ENCODE peak calls at places on chromosomes 5 and 9, in five cellular contexts. One of them, this sample, is unnamed.

GRCh38 chr9:89466451-89467277 is 31.2 kb downstream of the SEMA4D start:
- DNase-seq in suprapubic skin: no peak
- DNase-seq in transverse colon: no peak
- DNase-seq in Peyer's patch: peak
- DNase-seq in sigmoid colon: peak
- DNase-seq in this sample: no peak

GRCh38 chr5:82234880-82235279 is 43.3 kb downstream of the RPS23 start:
- DNase-seq in suprapubic skin: no peak
- DNase-seq in transverse colon: peak
- DNase-seq in Peyer's patch: no peak
- DNase-seq in sigmoid colon: no peak
- DNase-seq in this sample: no peak

GRCh38 chr5:66840527-66841013 is 244.4 kb downstream of the MAST4 start:
- DNase-seq in suprapubic skin: no peak
- DNase-seq in transverse colon: no peak
- DNase-seq in Peyer's patch: no peak
- DNase-seq in sigmoid colon: no peak
- DNase-seq in this sample: no peak

GRCh38 chr9:131578778-131579504 is 33.6 kb downstream of the PRRT1B start:
- DNase-seq in suprapubic skin: no peak
- DNase-seq in transverse colon: peak
- DNase-seq in Peyer's patch: no peak
- DNase-seq in sigmoid colon: peak
- DNase-seq in this sample: no peak

GRCh38 chr9:90022474-90022873 is 417.7 kb downstream of the GADD45G start:
- DNase-seq in suprapubic skin: no peak
- DNase-seq in transverse colon: no peak
- DNase-seq in Peyer's patch: no peak
- DNase-seq in sigmoid colon: no peak
- DNase-seq in this sample: no peak

GRCh38 chr5:154858972-154859950 is 834 bp downstream of the CNOT8 start:
- DNase-seq in suprapubic skin: no peak
- DNase-seq in transverse colon: no peak
- DNase-seq in Peyer's patch: no peak
- DNase-seq in sigmoid colon: no peak
- DNase-seq in this sample: peak

GRCh38 chr9:124747065-124747464 is 24.0 kb downstream of the NR6A1 start:
- DNase-seq in suprapubic skin: no peak
- DNase-seq in transverse colon: no peak
- DNase-seq in Peyer's patch: no peak
- DNase-seq in sigmoid colon: no peak
- DNase-seq in this sample: no peak

GRCh38 chr5:2755371-2755715 is 3.9 kb upstream of the IRX2 start:
- DNase-seq in suprapubic skin: no peak
- DNase-seq in transverse colon: no peak
- DNase-seq in Peyer's patch: no peak
- DNase-seq in sigmoid colon: no peak
- DNase-seq in this sample: no peak

GRCh38 chr5:45643051-45643450 is 53.1 kb downstream of the HCN1 start:
- DNase-seq in suprapubic skin: no peak
- DNase-seq in transverse colon: no peak
- DNase-seq in Peyer's patch: no peak
- DNase-seq in sigmoid colon: no peak
- DNase-seq in this sample: no peak

GRCh38 chr9:97640290-97640689 is 6.7 kb downstream of the NCBP1 start:
- DNase-seq in suprapubic skin: no peak
- DNase-seq in transverse colon: no peak
- DNase-seq in Peyer's patch: no peak
- DNase-seq in sigmoid colon: no peak
- DNase-seq in this sample: peak

GRCh38 chr9:69809304-69809863 is 11.2 kb upstream of the CFAP95 start:
- DNase-seq in suprapubic skin: no peak
- DNase-seq in transverse colon: no peak
- DNase-seq in Peyer's patch: no peak
- DNase-seq in sigmoid colon: no peak
- DNase-seq in this sample: peak

GRCh38 chr5:141692533-141692888 is 10.5 kb upstream of the ARAP3 start:
- DNase-seq in suprapubic skin: no peak
- DNase-seq in transverse colon: no peak
- DNase-seq in Peyer's patch: no peak
- DNase-seq in sigmoid colon: no peak
- DNase-seq in this sample: no peak

GRCh38 chr5:141694479-141694878 is 12.4 kb upstream of the ARAP3 start:
- DNase-seq in suprapubic skin: no peak
- DNase-seq in transverse colon: no peak
- DNase-seq in Peyer's patch: no peak
- DNase-seq in sigmoid colon: no peak
- DNase-seq in this sample: no peak

GRCh38 chr5:141692919-141693848 is 11.2 kb upstream of the ARAP3 start:
- DNase-seq in suprapubic skin: no peak
- DNase-seq in transverse colon: no peak
- DNase-seq in Peyer's patch: no peak
- DNase-seq in sigmoid colon: no peak
- DNase-seq in this sample: no peak

GRCh38 chr5:141691286-141691866 is 9.3 kb upstream of the ARAP3 start:
- DNase-seq in suprapubic skin: no peak
- DNase-seq in transverse colon: no peak
- DNase-seq in Peyer's patch: no peak
- DNase-seq in sigmoid colon: no peak
- DNase-seq in this sample: no peak

DNA sequence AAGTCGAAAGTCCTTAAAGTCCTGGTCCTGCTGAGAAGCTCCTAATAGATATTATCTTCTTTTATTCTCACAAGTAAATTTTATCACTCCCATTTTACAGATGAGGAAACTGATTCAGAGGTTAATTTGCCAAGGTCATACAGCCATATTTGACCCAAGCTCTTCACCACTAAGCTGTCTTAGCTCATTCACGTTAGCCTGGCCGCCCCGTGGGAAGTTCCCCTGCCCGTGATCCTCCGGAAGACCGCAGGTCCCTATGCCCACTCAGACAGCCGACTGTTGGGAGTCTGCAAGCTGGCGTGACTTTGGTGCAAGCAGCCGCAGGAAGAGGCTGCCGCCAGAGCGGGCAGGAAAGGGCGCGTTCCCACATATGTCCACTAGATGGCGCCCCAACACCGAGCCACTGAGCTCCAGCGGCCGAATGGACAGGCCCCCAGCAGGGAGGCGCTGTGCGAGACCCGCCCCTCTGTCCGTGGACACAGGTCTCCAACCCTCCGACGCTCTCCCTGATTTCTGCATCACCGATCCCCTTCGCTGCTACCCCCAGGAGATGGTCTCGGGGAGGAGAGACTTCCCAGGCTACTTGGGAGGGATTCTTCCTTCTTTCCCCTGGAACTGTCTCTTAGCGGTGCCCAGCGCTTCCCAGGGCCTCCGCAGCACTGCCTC is 10.0 kb upstream of the ARAP3 start:
- DNase-seq in suprapubic skin: peak
- DNase-seq in transverse colon: peak
- DNase-seq in Peyer's patch: peak
- DNase-seq in sigmoid colon: peak
- DNase-seq in this sample: peak
- TF ChIP-seq POLR2A in suprapubic skin: no peak
- TF ChIP-seq POLR2A in transverse colon: no peak
- TF ChIP-seq POLR2A in Peyer's patch: no peak
- TF ChIP-seq POLR2A in sigmoid colon: no peak
- TF ChIP-seq POLR2A in this sample: no peak

DNA sequence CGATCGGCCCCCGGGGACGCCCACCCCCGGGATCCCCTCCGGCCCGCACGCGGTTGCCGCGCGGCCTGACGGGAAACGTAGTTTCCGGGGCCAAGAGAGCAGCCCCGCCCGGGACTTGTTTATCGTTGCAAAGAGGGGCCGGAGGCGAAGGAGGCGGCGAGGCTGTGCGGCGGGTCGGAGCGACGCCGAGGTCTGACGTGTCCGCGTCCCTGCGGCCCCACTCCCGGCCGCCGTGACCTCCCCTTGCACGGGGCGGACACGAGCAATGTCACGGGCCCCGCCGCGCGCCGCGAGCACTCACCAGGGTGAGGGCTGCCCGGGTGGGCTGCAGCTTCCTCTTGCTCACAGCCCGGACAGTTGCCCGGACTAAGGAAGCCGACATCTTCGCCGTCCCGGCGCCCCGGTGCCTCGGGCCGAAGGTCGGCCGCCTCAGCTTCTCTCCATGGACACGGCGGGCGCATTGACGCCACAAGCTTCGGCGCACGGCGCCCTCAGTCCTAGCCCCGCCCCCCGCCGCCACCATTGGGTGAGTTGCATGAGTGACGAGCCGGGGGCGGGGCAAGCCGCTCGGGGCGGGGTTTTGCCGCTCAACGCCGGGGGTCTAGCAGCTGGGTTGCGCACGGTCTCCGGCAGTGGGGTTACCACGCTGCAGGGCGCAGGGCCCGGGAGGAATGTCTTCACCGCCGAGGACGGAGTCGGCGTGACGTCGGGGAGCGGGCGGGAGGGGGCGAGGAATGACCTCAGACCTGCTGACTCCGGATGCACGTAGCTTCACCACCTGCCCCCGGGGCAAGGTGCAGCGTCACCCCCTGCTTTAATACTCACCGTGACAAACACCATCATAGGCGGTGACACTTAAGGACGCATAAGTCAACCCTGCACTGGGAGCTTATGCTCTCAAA is at the start of gene ISCA1:
- DNase-seq in suprapubic skin: peak
- DNase-seq in transverse colon: peak
- DNase-seq in Peyer's patch: peak
- DNase-seq in sigmoid colon: peak
- DNase-seq in this sample: peak
- TF ChIP-seq POLR2A in suprapubic skin: peak
- TF ChIP-seq POLR2A in transverse colon: peak
- TF ChIP-seq POLR2A in Peyer's patch: peak
- TF ChIP-seq POLR2A in sigmoid colon: peak
- TF ChIP-seq POLR2A in this sample: peak

DNA sequence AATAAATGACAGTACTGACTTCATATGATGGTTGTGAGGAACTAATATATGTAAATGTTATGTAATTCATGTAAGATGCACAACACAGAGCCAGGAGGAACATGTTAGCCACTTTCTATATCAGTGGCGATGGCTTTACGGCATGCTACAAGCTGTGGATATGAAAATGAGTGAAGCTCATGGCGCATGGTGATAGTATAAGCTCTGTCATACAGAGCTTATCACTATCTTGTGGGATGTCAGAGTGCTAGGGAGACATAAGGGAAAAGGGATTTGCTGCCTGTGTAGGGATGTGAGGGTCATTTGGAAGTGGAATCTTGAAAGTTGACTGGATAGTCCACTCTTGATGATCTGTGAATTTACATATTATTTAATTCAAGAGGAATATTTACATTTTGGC is 13.6 kb downstream of the CPEB4 start:
- DNase-seq in suprapubic skin: no peak
- DNase-seq in transverse colon: no peak
- DNase-seq in Peyer's patch: no peak
- DNase-seq in sigmoid colon: no peak
- DNase-seq in this sample: peak
- TF ChIP-seq POLR2A in suprapubic skin: no peak
- TF ChIP-seq POLR2A in transverse colon: no peak
- TF ChIP-seq POLR2A in Peyer's patch: no peak
- TF ChIP-seq POLR2A in sigmoid colon: no peak
- TF ChIP-seq POLR2A in this sample: peak

DNA sequence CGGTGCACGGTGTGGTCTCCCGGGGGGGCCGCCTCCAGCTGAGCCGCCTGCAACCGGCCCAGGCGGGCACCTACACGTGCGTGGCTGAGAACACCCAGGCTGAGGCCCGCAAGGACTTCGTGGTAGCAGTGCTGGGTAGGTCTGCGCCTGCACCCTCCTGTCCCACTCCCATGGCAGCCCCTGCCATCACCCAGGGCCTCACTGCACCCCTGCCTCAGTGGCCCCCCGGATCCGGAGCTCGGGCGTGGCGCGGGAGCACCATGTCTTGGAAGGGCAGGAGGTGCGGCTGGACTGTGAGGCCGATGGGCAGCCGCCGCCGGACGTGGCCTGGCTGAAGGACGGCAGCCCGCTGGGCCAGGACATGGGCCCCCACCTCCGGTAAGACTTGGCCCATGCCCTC is 53.8 kb upstream of the ASS1 start:
- DNase-seq in suprapubic skin: no peak
- DNase-seq in transverse colon: no peak
- DNase-seq in Peyer's patch: no peak
- DNase-seq in sigmoid colon: no peak
- DNase-seq in this sample: no peak
- TF ChIP-seq POLR2A in suprapubic skin: no peak
- TF ChIP-seq POLR2A in transverse colon: no peak
- TF ChIP-seq POLR2A in Peyer's patch: no peak
- TF ChIP-seq POLR2A in sigmoid colon: no peak
- TF ChIP-seq POLR2A in this sample: no peak